ENCODE peak calls at places on chromosomes 1 and 21, in ten cellular contexts. H is Daoy; N is iPS-NIHi11; F is ovary; R is amygdala; G is WTC11; Y is stimulated activated CD8-positive, alpha-beta memory T cell treated with anti-CD3 and anti-CD28 coated beads, Interleukin-7, amount 100 ng/mL, for 48 hours; C is NCI-H748 treated with DMSO at 0.1 percent for 48 hours; J is stimulated activated CD4-positive, alpha-beta T cell treated with anti-CD3 and anti-CD28 coated beads, Interleukin-1b, Interleukin-23, amount 100 ng/mL, for 4 hours; T is NCI-H69. E is an unnamed sample.

GRCh38 chr1:174931214-174931613 is 68.5 kb upstream of the CACYBP start:
- DNase-seq in H (no peak), N (no peak), F (no peak), R (no peak), G (no peak), Y (no peak), C (no peak), J (no peak), T (no peak), E (no peak)

GRCh38 chr21:33259428-33259827 is 6.7 kb upstream of the IL10RB start:
- DNase-seq in H (no peak), N (no peak), F (no peak), R (no peak), G (no peak), Y (no peak), C (no peak), J (no peak), T (no peak), E (no peak)

GRCh38 chr1:34427170-34427569 is 250.5 kb downstream of the C1orf94 start:
- DNase-seq in H (no peak), N (no peak), F (no peak), R (no peak), G (no peak), Y (no peak), C (no peak), J (no peak), T (no peak), E (no peak)

GRCh38 chr1:58933599-58933926 is 149.7 kb upstream of the JUN start:
- DNase-seq in H (no peak), N (no peak), F (no peak), R (no peak), G (no peak), Y (no peak), C (no peak), J (no peak), T (no peak), E (no peak)

GRCh38 chr1:40977721-40978120 is 1.8 kb upstream of the CTPS1 start:
- DNase-seq in H (no peak), N (no peak), F (no peak), R (no peak), G (no peak), Y (no peak), C (no peak), J (no peak), T (no peak), E (no peak)

GRCh38 chr1:244778356-244778755 is 57.1 kb upstream of the COX20 start:
- DNase-seq in H (peak; percentile 63), N (no peak), F (no peak), R (no peak), G (no peak), Y (no peak), C (no peak), J (no peak), T (no peak), E (no peak)

GRCh38 chr1:24363994-24364393 is 44.8 kb downstream of the GRHL3 start:
- DNase-seq in H (no peak), N (no peak), F (no peak), R (no peak), G (no peak), Y (no peak), C (no peak), J (no peak), T (no peak), E (no peak)

GRCh38 chr1:43444827-43445225 is 8.9 kb downstream of the HYI start:
- DNase-seq in H (no peak), N (peak; percentile 52), F (peak; percentile 21), R (no peak), G (no peak), Y (no peak), C (no peak), J (no peak), T (no peak), E (no peak)

GRCh38 chr1:88801575-88802208 is 89.7 kb downstream of the GTF2B start:
- DNase-seq in H (no peak), N (no peak), F (no peak), R (no peak), G (no peak), Y (no peak), C (no peak), J (no peak), T (peak; percentile 18), E (no peak)

GRCh38 chr1:48470506-48470905 is 1.5 kb downstream of the SPATA6 start:
- DNase-seq in H (peak; percentile 63), N (peak; percentile 15), F (peak; percentile 34), R (peak; percentile 8), G (peak; percentile 17), Y (no peak), C (peak; percentile 33), J (no peak), T (no peak), E (no peak)

GRCh38 chr1:19310720-19311502 is 1.0 kb downstream of the AKR7A2 start:
- DNase-seq in H (no peak), N (no peak), F (no peak), R (no peak), G (no peak), Y (no peak), C (no peak), J (no peak), T (peak; percentile 21), E (no peak)

GRCh38 chr1:32714277-32714676 is 11.7 kb upstream of the SYNC start:
- DNase-seq in H (no peak), N (no peak), F (no peak), R (no peak), G (no peak), Y (no peak), C (no peak), J (no peak), T (no peak), E (no peak)

GRCh38 chr21:38768385-38769071 is 37.2 kb upstream of the ETS2 start:
- DNase-seq in H (peak; percentile 64), N (no peak), F (no peak), R (no peak), G (no peak), Y (peak; percentile 69), C (no peak), J (peak; percentile 20), T (no peak), E (peak; percentile 71)

GRCh38 chr1:41690331-41690730 is 205.8 kb upstream of the EDN2 start:
- DNase-seq in H (no peak), N (no peak), F (no peak), R (no peak), G (no peak), Y (no peak), C (no peak), J (no peak), T (no peak), E (no peak)

GRCh38 chr1:64476251-64476952 is 6.5 kb downstream of the CACHD1 start:
- DNase-seq in H (peak; percentile 41), N (no peak), F (no peak), R (no peak), G (no peak), Y (no peak), C (no peak), J (no peak), T (peak; percentile 9), E (no peak)

GRCh38 chr1:22826630-22827580 is 116.3 kb downstream of the EPHB2 start:
- DNase-seq in H (no peak), N (peak; percentile 56), F (no peak), R (no peak), G (peak; percentile 45), Y (no peak), C (no peak), J (no peak), T (peak; percentile 52), E (no peak)

GRCh38 chr1:119006406-119007279 is 18.5 kb upstream of the TBX15 start:
- DNase-seq in H (no peak), N (peak; percentile 43), F (no peak), R (no peak), G (peak; percentile 48), Y (no peak), C (peak; percentile 52), J (no peak), T (no peak), E (no peak)

GRCh38 chr21:33856893-33857527 is 58.6 kb downstream of the ATP5PO start:
- DNase-seq in H (no peak), N (no peak), F (no peak), R (no peak), G (no peak), Y (no peak), C (no peak), J (no peak), T (no peak), E (no peak)

GRCh38 chr1:43719063-43719462 is 11.7 kb downstream of the ST3GAL3 start:
- DNase-seq in H (no peak), N (no peak), F (no peak), R (no peak), G (no peak), Y (no peak), C (no peak), J (no peak), T (no peak), E (no peak)

GRCh38 chr1:115041654-115042053 is 12.0 kb downstream of the TSHB start:
- DNase-seq in H (peak; percentile 13), N (peak; percentile 29), F (no peak), R (no peak), G (no peak), Y (no peak), C (no peak), J (no peak), T (peak; percentile 0), E (no peak)